ENCODE peak calls at places on chromosome 2, in six cellular contexts. B, W, P, S, F and A are unnamed samples.

GRCh38 chr2:10675126-10675525 is 14.6 kb downstream of the NOL10 start:
- DNase-seq in W (no peak), B (no peak), S (no peak), F (no peak), P (no peak), A (no peak)

GRCh38 chr2:164843346-164843841 is 1.8 kb upstream of the COBLL1 start:
- DNase-seq in P (no peak), S (peak; percentile 51), W (no peak), F (no peak), B (no peak), A (no peak)

GRCh38 chr2:218892693-218893348 is 12.2 kb downstream of the WNT10A start:
- DNase-seq in F (peak; percentile 89), W (peak; percentile 86), B (peak; percentile 85), P (no peak), S (peak; percentile 76), A (peak; percentile 91)

GRCh38 chr2:128628206-128628605 is 309.5 kb upstream of the HS6ST1 start:
- DNase-seq in F (no peak), P (no peak), W (no peak), S (no peak), B (no peak), A (no peak)

GRCh38 chr2:130744287-130745117 is 10.8 kb upstream of the AMER3 start:
- DNase-seq in S (no peak), F (no peak), B (no peak), P (no peak), W (peak; percentile 49), A (no peak)

GRCh38 chr2:6822394-6822793 is 43.3 kb downstream of the CMPK2 start:
- DNase-seq in W (no peak), S (no peak), B (no peak), P (no peak), F (no peak), A (no peak)

GRCh38 chr2:47108638-47109372 is 46.3 kb downstream of the STPG4 start:
- DNase-seq in B (no peak), S (peak; percentile 48), W (no peak), F (no peak), P (no peak), A (no peak)

GRCh38 chr2:216478151-216478550 is 20.5 kb upstream of the RPL37A start:
- DNase-seq in S (peak; percentile 90), W (no peak), P (no peak), F (peak; percentile 30), B (no peak), A (no peak)

GRCh38 chr2:168486440-168486839 is 30.4 kb downstream of the CERS6 start:
- DNase-seq in W (no peak), S (no peak), B (no peak), P (no peak), F (no peak), A (no peak)

GRCh38 chr2:106054880-106055655 is 139.0 kb downstream of the UXS1 start:
- DNase-seq in S (no peak), P (no peak), B (peak; percentile 31), W (no peak), F (no peak), A (no peak)